ENCODE peak calls at places on chromosome 14, in ten cellular contexts. One of them, this sample, is unnamed. For H3K27me3 and H3K36me3, the result is how much of the 10 kb centered on the place peaks cover.

GRCh38 chr14:64572721-64573508 is 23.2 kb downstream of the PPP1R36 start:
- DNase-seq in body of pancreas: no peak
- DNase-seq in suprapubic skin: no peak
- DNase-seq in Panc1: no peak
- DNase-seq in effector memory CD4-positive, alpha-beta T cell: no peak
- DNase-seq in CD8-positive, alpha-beta T cell: no peak
- DNase-seq in tibial artery: no peak
- DNase-seq in iPS DF 6.9: no peak
- DNase-seq in left ventricle myocardium inferior: no peak
- DNase-seq in colonic mucosa: no peak
- DNase-seq in this sample: no peak

GRCh38 chr14:103732868-103733626 is 17.4 kb downstream of the ZFYVE21 start:
- DNase-seq in body of pancreas: no peak
- DNase-seq in suprapubic skin: no peak
- DNase-seq in Panc1: no peak
- DNase-seq in effector memory CD4-positive, alpha-beta T cell: no peak
- DNase-seq in CD8-positive, alpha-beta T cell: no peak
- DNase-seq in tibial artery: no peak
- DNase-seq in iPS DF 6.9: no peak
- DNase-seq in left ventricle myocardium inferior: no peak
- DNase-seq in colonic mucosa: no peak
- DNase-seq in this sample: no peak

GRCh38 chr14:30223385-30223785 is 295.7 kb upstream of the PRKD1 start:
- DNase-seq in body of pancreas: peak
- DNase-seq in suprapubic skin: peak
- DNase-seq in Panc1: peak
- DNase-seq in effector memory CD4-positive, alpha-beta T cell: no peak
- DNase-seq in CD8-positive, alpha-beta T cell: no peak
- DNase-seq in tibial artery: peak
- DNase-seq in iPS DF 6.9: no peak
- DNase-seq in left ventricle myocardium inferior: peak
- DNase-seq in colonic mucosa: peak
- DNase-seq in this sample: peak

GRCh38 chr14:99137001-99137700 is 134.8 kb downstream of the BCL11B start:
- DNase-seq in body of pancreas: no peak
- DNase-seq in suprapubic skin: peak
- DNase-seq in Panc1: no peak
- DNase-seq in effector memory CD4-positive, alpha-beta T cell: no peak
- DNase-seq in CD8-positive, alpha-beta T cell: no peak
- DNase-seq in tibial artery: peak
- DNase-seq in iPS DF 6.9: no peak
- DNase-seq in left ventricle myocardium inferior: no peak
- DNase-seq in colonic mucosa: peak
- DNase-seq in this sample: peak

GRCh38 chr14:57976701-57977100 is 110.8 kb upstream of the SLC35F4 start:
- DNase-seq in body of pancreas: no peak
- DNase-seq in suprapubic skin: no peak
- DNase-seq in Panc1: no peak
- DNase-seq in effector memory CD4-positive, alpha-beta T cell: no peak
- DNase-seq in CD8-positive, alpha-beta T cell: no peak
- DNase-seq in tibial artery: no peak
- DNase-seq in iPS DF 6.9: no peak
- DNase-seq in left ventricle myocardium inferior: no peak
- DNase-seq in colonic mucosa: no peak
- DNase-seq in this sample: no peak

GRCh38 chr14:66708262-66708661 is 200.3 kb downstream of the GPHN start:
- DNase-seq in body of pancreas: no peak
- DNase-seq in suprapubic skin: no peak
- DNase-seq in Panc1: no peak
- DNase-seq in effector memory CD4-positive, alpha-beta T cell: no peak
- DNase-seq in CD8-positive, alpha-beta T cell: no peak
- DNase-seq in tibial artery: no peak
- DNase-seq in iPS DF 6.9: no peak
- DNase-seq in left ventricle myocardium inferior: no peak
- DNase-seq in colonic mucosa: no peak
- DNase-seq in this sample: no peak

GRCh38 chr14:104604461-104605449 is at the start of gene TMEM179:
- DNase-seq in body of pancreas: peak
- DNase-seq in suprapubic skin: peak
- DNase-seq in Panc1: no peak
- DNase-seq in effector memory CD4-positive, alpha-beta T cell: no peak
- DNase-seq in CD8-positive, alpha-beta T cell: no peak
- DNase-seq in tibial artery: peak
- DNase-seq in iPS DF 6.9: peak
- DNase-seq in left ventricle myocardium inferior: no peak
- DNase-seq in colonic mucosa: no peak
- DNase-seq in this sample: no peak

GRCh38 chr14:81829447-81829846 is 295.8 kb upstream of the SEL1L start:
- DNase-seq in body of pancreas: no peak
- DNase-seq in suprapubic skin: no peak
- DNase-seq in Panc1: no peak
- DNase-seq in effector memory CD4-positive, alpha-beta T cell: no peak
- DNase-seq in CD8-positive, alpha-beta T cell: no peak
- DNase-seq in tibial artery: no peak
- DNase-seq in iPS DF 6.9: no peak
- DNase-seq in left ventricle myocardium inferior: no peak
- DNase-seq in colonic mucosa: no peak
- DNase-seq in this sample: no peak

GRCh38 chr14:56803816-56804535 is 6.3 kb downstream of the OTX2 start:
- DNase-seq in body of pancreas: no peak
- DNase-seq in suprapubic skin: no peak
- DNase-seq in Panc1: no peak
- DNase-seq in effector memory CD4-positive, alpha-beta T cell: no peak
- DNase-seq in CD8-positive, alpha-beta T cell: no peak
- DNase-seq in tibial artery: no peak
- DNase-seq in iPS DF 6.9: no peak
- DNase-seq in left ventricle myocardium inferior: no peak
- DNase-seq in colonic mucosa: no peak
- DNase-seq in this sample: no peak

GRCh38 chr14:99647407-99647806 is 2.5 kb downstream of the HHIPL1 start:
- DNase-seq in body of pancreas: no peak
- DNase-seq in suprapubic skin: no peak
- DNase-seq in Panc1: no peak
- DNase-seq in effector memory CD4-positive, alpha-beta T cell: no peak
- DNase-seq in CD8-positive, alpha-beta T cell: no peak
- DNase-seq in tibial artery: no peak
- DNase-seq in iPS DF 6.9: no peak
- DNase-seq in left ventricle myocardium inferior: no peak
- DNase-seq in colonic mucosa: no peak
- DNase-seq in this sample: no peak

GRCh38 chr14:52829527-52829926 is 38.1 kb upstream of the GNPNAT1 start:
- DNase-seq in body of pancreas: no peak
- DNase-seq in suprapubic skin: no peak
- DNase-seq in Panc1: no peak
- DNase-seq in effector memory CD4-positive, alpha-beta T cell: no peak
- DNase-seq in CD8-positive, alpha-beta T cell: no peak
- DNase-seq in tibial artery: no peak
- DNase-seq in iPS DF 6.9: no peak
- DNase-seq in left ventricle myocardium inferior: no peak
- DNase-seq in colonic mucosa: no peak
- DNase-seq in this sample: peak

GRCh38 chr14:102770147-102770909 is 6.9 kb upstream of the TRAF3 start:
- DNase-seq in body of pancreas: no peak
- DNase-seq in suprapubic skin: no peak
- DNase-seq in Panc1: no peak
- DNase-seq in effector memory CD4-positive, alpha-beta T cell: no peak
- DNase-seq in CD8-positive, alpha-beta T cell: no peak
- DNase-seq in tibial artery: no peak
- DNase-seq in iPS DF 6.9: no peak
- DNase-seq in left ventricle myocardium inferior: no peak
- DNase-seq in colonic mucosa: no peak
- DNase-seq in this sample: no peak

GRCh38 chr14:74535756-74536325 is 42.3 kb downstream of the ISCA2 start:
- DNase-seq in body of pancreas: no peak
- DNase-seq in suprapubic skin: no peak
- DNase-seq in Panc1: no peak
- DNase-seq in effector memory CD4-positive, alpha-beta T cell: no peak
- DNase-seq in CD8-positive, alpha-beta T cell: no peak
- DNase-seq in tibial artery: no peak
- DNase-seq in iPS DF 6.9: no peak
- DNase-seq in left ventricle myocardium inferior: no peak
- DNase-seq in colonic mucosa: no peak
- DNase-seq in this sample: peak

GRCh38 chr14:72434856-72435255 is 459.0 kb downstream of the DPF3 start:
- DNase-seq in body of pancreas: no peak
- DNase-seq in suprapubic skin: no peak
- DNase-seq in Panc1: no peak
- DNase-seq in effector memory CD4-positive, alpha-beta T cell: no peak
- DNase-seq in CD8-positive, alpha-beta T cell: no peak
- DNase-seq in tibial artery: no peak
- DNase-seq in iPS DF 6.9: no peak
- DNase-seq in left ventricle myocardium inferior: no peak
- DNase-seq in colonic mucosa: no peak
- DNase-seq in this sample: no peak
- H3K27me3 ChIP-seq in body of pancreas: under half
- H3K27me3 ChIP-seq in suprapubic skin: under half
- H3K27me3 ChIP-seq in Panc1: under half
- H3K27me3 ChIP-seq in effector memory CD4-positive, alpha-beta T cell: under half
- H3K27me3 ChIP-seq in CD8-positive, alpha-beta T cell: under half
- H3K27me3 ChIP-seq in tibial artery: under half
- H3K27me3 ChIP-seq in iPS DF 6.9: under half
- H3K27me3 ChIP-seq in left ventricle myocardium inferior: under half
- H3K27me3 ChIP-seq in colonic mucosa: under half
- H3K27me3 ChIP-seq in this sample: under half

DNA sequence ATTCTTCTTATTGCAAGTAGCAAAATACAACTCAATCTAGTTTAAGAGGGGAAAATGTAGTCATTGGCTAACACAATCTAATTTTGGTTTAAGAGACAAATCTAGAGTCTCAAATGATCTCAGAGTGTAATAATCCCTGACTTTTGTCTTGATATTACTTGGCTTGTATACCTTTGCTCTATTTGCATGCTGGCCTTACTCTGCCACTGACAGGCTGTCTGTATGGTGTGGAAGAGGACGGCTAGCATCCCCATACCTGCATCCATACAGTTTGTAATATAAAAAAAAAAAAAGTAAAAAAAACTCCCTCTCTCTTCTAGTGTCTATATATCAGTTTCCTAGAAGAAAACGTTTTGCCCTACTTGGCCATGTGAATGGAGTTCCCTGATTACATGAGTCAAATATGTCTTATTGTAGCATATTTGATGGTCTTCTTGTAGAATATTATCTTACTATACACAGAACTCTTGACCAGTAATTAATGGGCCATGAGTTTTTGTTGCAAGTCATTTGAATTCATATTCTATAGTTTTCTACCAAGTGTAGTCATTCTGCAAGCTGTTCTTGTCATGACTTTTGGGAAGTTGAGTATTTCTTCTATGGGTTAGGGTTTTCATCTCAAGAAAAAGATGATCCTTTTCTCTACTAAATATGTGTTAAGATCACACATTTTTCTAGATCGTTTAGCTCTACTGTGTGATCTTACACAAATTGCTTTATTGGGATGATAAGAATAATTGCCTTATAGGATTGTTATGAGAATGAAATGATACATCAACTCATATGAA is 8.2 kb downstream of the HIF1A start:
- DNase-seq in body of pancreas: no peak
- DNase-seq in suprapubic skin: no peak
- DNase-seq in Panc1: no peak
- DNase-seq in effector memory CD4-positive, alpha-beta T cell: no peak
- DNase-seq in CD8-positive, alpha-beta T cell: no peak
- DNase-seq in tibial artery: no peak
- DNase-seq in iPS DF 6.9: no peak
- DNase-seq in left ventricle myocardium inferior: no peak
- DNase-seq in colonic mucosa: no peak
- DNase-seq in this sample: no peak
- H3K4me3 ChIP-seq in body of pancreas: no peak
- H3K4me3 ChIP-seq in suprapubic skin: no peak
- H3K4me3 ChIP-seq in Panc1: no peak
- H3K4me3 ChIP-seq in effector memory CD4-positive, alpha-beta T cell: no peak
- H3K4me3 ChIP-seq in CD8-positive, alpha-beta T cell: no peak
- H3K4me3 ChIP-seq in tibial artery: no peak
- H3K4me3 ChIP-seq in iPS DF 6.9: no peak
- H3K4me3 ChIP-seq in left ventricle myocardium inferior: no peak
- H3K4me3 ChIP-seq in colonic mucosa: no peak
- H3K4me3 ChIP-seq in this sample: no peak

GRCh38 chr14:91290986-91291385 is 46.5 kb upstream of the GPR68 start:
- DNase-seq in body of pancreas: no peak
- DNase-seq in suprapubic skin: no peak
- DNase-seq in Panc1: no peak
- DNase-seq in effector memory CD4-positive, alpha-beta T cell: no peak
- DNase-seq in CD8-positive, alpha-beta T cell: no peak
- DNase-seq in tibial artery: no peak
- DNase-seq in iPS DF 6.9: no peak
- DNase-seq in left ventricle myocardium inferior: no peak
- DNase-seq in colonic mucosa: no peak
- DNase-seq in this sample: no peak
- H3K36me3 ChIP-seq in body of pancreas: under half
- H3K36me3 ChIP-seq in suprapubic skin: under half
- H3K36me3 ChIP-seq in Panc1: under half
- H3K36me3 ChIP-seq in effector memory CD4-positive, alpha-beta T cell: half or more
- H3K36me3 ChIP-seq in CD8-positive, alpha-beta T cell: half or more
- H3K36me3 ChIP-seq in tibial artery: under half
- H3K36me3 ChIP-seq in iPS DF 6.9: under half
- H3K36me3 ChIP-seq in left ventricle myocardium inferior: under half
- H3K36me3 ChIP-seq in colonic mucosa: under half
- H3K36me3 ChIP-seq in this sample: under half

GRCh38 chr14:75840911-75841310 is 140.9 kb downstream of the TGFB3 start:
- DNase-seq in body of pancreas: no peak
- DNase-seq in suprapubic skin: no peak
- DNase-seq in Panc1: no peak
- DNase-seq in effector memory CD4-positive, alpha-beta T cell: no peak
- DNase-seq in CD8-positive, alpha-beta T cell: no peak
- DNase-seq in tibial artery: no peak
- DNase-seq in iPS DF 6.9: no peak
- DNase-seq in left ventricle myocardium inferior: no peak
- DNase-seq in colonic mucosa: no peak
- DNase-seq in this sample: no peak
- H3K27me3 ChIP-seq in body of pancreas: under half
- H3K27me3 ChIP-seq in suprapubic skin: under half
- H3K27me3 ChIP-seq in Panc1: under half
- H3K27me3 ChIP-seq in effector memory CD4-positive, alpha-beta T cell: under half
- H3K27me3 ChIP-seq in CD8-positive, alpha-beta T cell: under half
- H3K27me3 ChIP-seq in tibial artery: under half
- H3K27me3 ChIP-seq in iPS DF 6.9: under half
- H3K27me3 ChIP-seq in left ventricle myocardium inferior: under half
- H3K27me3 ChIP-seq in colonic mucosa: under half
- H3K27me3 ChIP-seq in this sample: under half

This sample was measured in SJCRH30.